ENCODE peak calls at places on chromosomes 13 and 19, in seven cellular contexts. I is transverse colon; B is CD8-positive, alpha-beta memory T cell; T is M059J; C is tibial artery; W is pancreas; S is CD8-positive, alpha-beta T cell. Y is an unnamed sample.

GRCh38 chr13:97459215-97459772 is 25.3 kb downstream of the RAP2A start:
- DNase-seq in W (no peak), I (no peak), T (no peak), S (no peak), B (no peak), C (no peak), Y (no peak)

GRCh38 chr19:17997969-17998826 is 9.8 kb upstream of the ARRDC2 start:
- DNase-seq in B (no peak), W (peak; percentile 22), C (peak; percentile 73), I (peak; percentile 58), S (no peak), T (peak; percentile 64), Y (no peak)

GRCh38 chr13:99356216-99357089 is 49.3 kb upstream of the GPR183 start:
- DNase-seq in T (peak; percentile 96), I (peak; percentile 45), B (no peak), S (peak; percentile 48), W (no peak), C (no peak), Y (no peak)

GRCh38 chr13:73865027-73865426 is 269.2 kb downstream of the KLF12 start:
- DNase-seq in T (no peak), I (no peak), C (no peak), B (no peak), W (no peak), S (no peak), Y (no peak)

GRCh38 chr13:50512602-50513527 is 330.6 kb downstream of the DLEU7 start:
- DNase-seq in S (peak; percentile 16), W (peak; percentile 57), B (peak; percentile 13), I (peak; percentile 75), T (peak; percentile 86), C (peak; percentile 78), Y (peak; percentile 79)

GRCh38 chr13:101231751-101232428 is 184.4 kb downstream of the NALCN start:
- DNase-seq in S (no peak), I (no peak), B (no peak), W (no peak), T (peak; percentile 67), C (no peak), Y (no peak)

GRCh38 chr13:19927117-19927734 is 31.3 kb upstream of the ZMYM2 start:
- DNase-seq in T (peak; percentile 44), I (no peak), C (no peak), S (no peak), B (no peak), W (no peak), Y (no peak)

GRCh38 chr13:99123101-99124045 is 77.3 kb upstream of the UBAC2 start:
- DNase-seq in T (peak; percentile 77), W (no peak), I (no peak), S (no peak), C (no peak), B (no peak), Y (no peak)

GRCh38 chr19:1001538-1002166 is 1.4 kb downstream of the GRIN3B start:
- DNase-seq in W (no peak), I (peak; percentile 65), T (no peak), B (peak; percentile 61), S (peak; percentile 57), C (no peak), Y (no peak)

GRCh38 chr13:39329182-39329639 is 273.8 kb downstream of the LHFPL6 start:
- DNase-seq in I (peak; percentile 17), W (no peak), B (no peak), C (no peak), T (no peak), S (no peak), Y (no peak)

GRCh38 chr13:111095031-111095840 is 19.9 kb upstream of the ARHGEF7 start:
- DNase-seq in W (no peak), B (no peak), I (no peak), S (no peak), T (no peak), C (no peak), Y (no peak)

GRCh38 chr19:56687036-56687435 is 15.5 kb upstream of the ZNF835 start:
- DNase-seq in S (no peak), T (peak; percentile 46), C (no peak), I (no peak), B (no peak), W (no peak), Y (no peak)

GRCh38 chr13:60220072-60220471 is 56.3 kb upstream of the DIAPH3 start:
- DNase-seq in T (no peak), B (no peak), S (no peak), C (no peak), I (no peak), W (no peak), Y (no peak)

GRCh38 chr13:45511310-45512147 is 46.8 kb downstream of the COG3 start:
- DNase-seq in C (no peak), I (no peak), W (no peak), T (peak; percentile 75), S (no peak), B (no peak), Y (no peak)

GRCh38 chr19:31969110-31969509 is 376.3 kb upstream of the ZNF507 start:
- DNase-seq in B (no peak), S (no peak), I (no peak), W (no peak), C (no peak), T (no peak), Y (no peak)